ENCODE peak calls at places on chromosomes 7 and 10, in four cellular contexts. D is endothelial cell of umbilical vein; G is stimulated activated CD4-positive, alpha-beta T cell treated with anti-CD3 and anti-CD28 coated beads, Interleukin-12 subunit alpha, Interleukin-12 subunit beta, amount 100 ng/mL, for 48 hours; B is right lobe of liver. T is an unnamed sample.

GRCh38 chr10:11724938-11725776 is 17.0 kb upstream of the ECHDC3 start:
- DNase-seq in D (peak), G (no peak), B (no peak), T (no peak)

GRCh38 chr7:66859794-66860645 is 61.0 kb upstream of the TMEM248 start:
- DNase-seq in D (no peak), G (peak), B (no peak), T (no peak)

GRCh38 chr7:52053525-52053924 is 736.9 kb upstream of the COBL start:
- DNase-seq in D (no peak), G (no peak), B (no peak), T (no peak)

GRCh38 chr7:99631311-99632109 is 14.8 kb downstream of the ZSCAN25 start:
- DNase-seq in D (no peak), G (no peak), B (no peak), T (no peak)

GRCh38 chr10:127886371-127887051 is 6.2 kb downstream of the CLRN3 start:
- DNase-seq in D (no peak), G (no peak), B (peak), T (no peak)

GRCh38 chr7:120825152-120825551 is 32.8 kb downstream of the TSPAN12 start:
- DNase-seq in D (no peak), G (no peak), B (no peak), T (no peak)

GRCh38 chr10:84194424-84195043 is at the start of gene CDHR1:
- DNase-seq in D (no peak), G (peak), B (no peak), T (no peak)

GRCh38 chr7:34838329-34838728 is 180.3 kb downstream of the NPSR1 start:
- DNase-seq in D (no peak), G (no peak), B (no peak), T (no peak)

GRCh38 chr7:93578762-93579161 is 4.2 kb upstream of the CALCR start:
- DNase-seq in D (no peak), G (no peak), B (no peak), T (no peak)

GRCh38 chr10:119865699-119866240 is 6.9 kb downstream of the MCMBP start:
- DNase-seq in D (no peak), G (no peak), B (no peak), T (no peak)

GRCh38 chr10:131230641-131231322 is 80.7 kb downstream of the TCERG1L start:
- DNase-seq in D (no peak), G (no peak), B (peak), T (no peak)

GRCh38 chr10:61937631-61938284 is 36.3 kb downstream of the ARID5B start:
- DNase-seq in D (peak), G (no peak), B (no peak), T (no peak)

GRCh38 chr10:85609509-85609908 is 757.1 kb downstream of the GRID1 start:
- DNase-seq in D (no peak), G (no peak), B (no peak), T (no peak)

GRCh38 chr10:100370976-100371706 is 24.1 kb downstream of the SCD start:
- DNase-seq in D (peak), G (peak), B (peak), T (peak)

GRCh38 chr10:90407116-90407515 is 450.7 kb downstream of the HTR7 start:
- DNase-seq in D (no peak), G (no peak), B (no peak), T (no peak)

GRCh38 chr7:72265505-72265904 is 146.6 kb downstream of the CALN1 start:
- DNase-seq in D (no peak), G (no peak), B (no peak), T (no peak)

GRCh38 chr7:117202511-117202910 is 120.3 kb downstream of the WNT2 start:
- DNase-seq in D (no peak), G (no peak), B (no peak), T (no peak)

GRCh38 chr10:89852872-89853271 is 151.5 kb downstream of the KIF20B start:
- DNase-seq in D (no peak), G (no peak), B (no peak), T (no peak)

GRCh38 chr7:55112056-55112455 is 93.2 kb downstream of the EGFR start:
- DNase-seq in D (no peak), G (no peak), B (no peak), T (no peak)

GRCh38 chr7:2715341-2716231 is 27.6 kb downstream of the AMZ1 start:
- DNase-seq in D (no peak), G (no peak), B (no peak), T (no peak)

GRCh38 chr7:2405601-2406345 is 2.4 kb downstream of the CHST12 start:
- DNase-seq in D (no peak), G (peak), B (no peak), T (no peak)